ENCODE peak calls at places on chromosomes 2 and 18, in ten cellular contexts. N is esophagus squamous epithelium, Y is A172, J is RWPE1, S is omental fat pad, Z is iris pigment epithelial cell, K is GM12892, R is H4, U is lung, G is caudate nucleus. Q is an unnamed sample.

GRCh38 chr2:235713244-235713643 is 219.4 kb downstream of the AGAP1 start:
- DNase-seq in S (no peak), Y (no peak), N (no peak), R (no peak), G (no peak), U (no peak), J (no peak), Z (no peak), K (no peak), Q (no peak)

GRCh38 chr18:57813245-57813644 is 10.1 kb upstream of the ATP8B1 start:
- DNase-seq in U (no peak), R (no peak), G (no peak), Z (peak; percentile 98), Y (peak; percentile 92), J (peak; percentile 77), K (no peak), S (no peak), N (no peak), Q (no peak)

GRCh38 chr2:61771904-61772845 is 81.7 kb downstream of the FAM161A start:
- DNase-seq in Y (no peak), U (no peak), S (no peak), N (no peak), K (no peak), J (no peak), Z (no peak), G (no peak), R (no peak), Q (no peak)

GRCh38 chr2:130807659-130808385 is 28.9 kb upstream of the ARHGEF4 start:
- DNase-seq in S (no peak), K (no peak), G (peak; percentile 27), J (peak; percentile 66), Y (no peak), N (no peak), R (no peak), U (no peak), Z (no peak), Q (no peak)

GRCh38 chr2:43078781-43079755 is 147.3 kb downstream of the ZFP36L2 start:
- DNase-seq in Z (no peak), Y (no peak), U (no peak), N (no peak), G (no peak), K (no peak), S (no peak), J (no peak), R (no peak), Q (no peak)

GRCh38 chr18:75427603-75428002 is at the start of gene SMIM21:
- DNase-seq in R (no peak), Y (no peak), K (no peak), J (no peak), U (no peak), Z (no peak), N (no peak), S (no peak), G (no peak), Q (no peak)

GRCh38 chr2:35503311-35503710 is 852.3 kb upstream of the CRIM1 start:
- DNase-seq in S (no peak), Z (no peak), R (no peak), N (no peak), G (no peak), Y (peak; percentile 51), U (no peak), K (no peak), J (peak; percentile 13), Q (no peak)

GRCh38 chr2:105134076-105134475 is 96.2 kb downstream of the MRPS9 start:
- DNase-seq in G (no peak), K (no peak), S (no peak), R (no peak), Y (peak; percentile 6), J (no peak), Z (no peak), U (no peak), N (no peak), Q (no peak)

GRCh38 chr2:218262631-218263586 is 2.1 kb downstream of the GPBAR1 start:
- DNase-seq in J (no peak), Y (no peak), U (no peak), G (no peak), N (no peak), K (no peak), Z (no peak), R (no peak), S (no peak), Q (no peak)

GRCh38 chr18:9790261-9790660 is 82.2 kb downstream of the RAB31 start:
- DNase-seq in Y (no peak), J (no peak), R (no peak), U (no peak), N (no peak), K (no peak), S (no peak), Z (no peak), G (no peak), Q (no peak)

GRCh38 chr2:221385716-221386115 is 186.4 kb downstream of the EPHA4 start:
- DNase-seq in Y (no peak), Z (no peak), K (no peak), U (no peak), R (no peak), G (no peak), J (peak; percentile 15), N (no peak), S (no peak), Q (no peak)

GRCh38 chr2:98730851-98731708 is at the start of gene MGAT4A:
- DNase-seq in S (peak; percentile 32), Y (peak; percentile 22), U (peak; percentile 71), R (no peak), N (no peak), Z (peak; percentile 28), J (peak; percentile 59), K (peak; percentile 64), G (peak; percentile 62), Q (no peak)

GRCh38 chr2:229586746-229587705 is 127.3 kb downstream of the DNER start:
- DNase-seq in J (peak; percentile 87), G (peak; percentile 77), U (peak; percentile 78), Z (peak; percentile 80), R (peak; percentile 65), N (no peak), Y (peak; percentile 88), S (peak; percentile 63), K (peak; percentile 35), Q (peak; percentile 58)

GRCh38 chr2:16855183-16855582 is 189.5 kb upstream of the CYRIA start:
- DNase-seq in Y (no peak), G (no peak), Z (no peak), K (no peak), U (no peak), J (no peak), S (no peak), N (no peak), R (no peak), Q (no peak)

GRCh38 chr2:85861650-85862049 is 27.1 kb downstream of the ST3GAL5 start:
- DNase-seq in N (no peak), Z (no peak), U (no peak), J (no peak), K (no peak), G (no peak), R (no peak), S (no peak), Y (no peak), Q (no peak)

GRCh38 chr2:1010373-1011017 is 59.8 kb downstream of the SNTG2 start:
- DNase-seq in Z (no peak), U (no peak), G (no peak), R (no peak), K (no peak), Y (no peak), J (no peak), S (no peak), N (no peak), Q (peak; percentile 7)

GRCh38 chr2:63347361-63347760 is 240.9 kb downstream of the WDPCP start:
- DNase-seq in Z (no peak), U (no peak), K (no peak), N (no peak), S (no peak), Y (no peak), J (no peak), R (no peak), G (no peak), Q (no peak)

GRCh38 chr2:214126135-214126534 is 284.7 kb upstream of the VWC2L start:
- DNase-seq in Y (peak; percentile 60), Z (peak; percentile 22), R (peak; percentile 33), S (no peak), U (no peak), J (peak; percentile 24), G (no peak), K (no peak), N (no peak), Q (peak; percentile 3)

GRCh38 chr2:20678751-20679150 is 11.8 kb downstream of the GDF7 start:
- DNase-seq in Y (no peak), N (no peak), S (no peak), Z (no peak), J (no peak), R (no peak), K (no peak), U (no peak), G (no peak), Q (no peak)

GRCh38 chr2:222423632-222424280 is 587 bp upstream of the SGPP2 start:
- DNase-seq in R (no peak), U (peak; percentile 74), Z (no peak), G (no peak), K (no peak), J (no peak), Y (no peak), N (no peak), S (peak; percentile 39), Q (no peak)

GRCh38 chr18:49699303-49699702 is 114.0 kb downstream of the ACAA2 start:
- DNase-seq in J (no peak), G (no peak), R (no peak), N (no peak), Z (no peak), U (no peak), K (no peak), Y (no peak), S (no peak), Q (no peak)

GRCh38 chr2:72780483-72780882 is 45.4 kb downstream of the EXOC6B start:
- DNase-seq in K (no peak), N (no peak), R (peak; percentile 53), G (no peak), Z (peak; percentile 88), Y (no peak), S (no peak), J (no peak), U (no peak), Q (no peak)

GRCh38 chr2:172308253-172308935 is 119.0 kb upstream of the ITGA6 start:
- DNase-seq in Z (no peak), N (no peak), R (no peak), S (no peak), G (no peak), U (no peak), J (no peak), K (no peak), Y (no peak), Q (no peak)

GRCh38 chr2:223469270-223470057 is 132.7 kb downstream of the SCG2 start:
- DNase-seq in R (peak; percentile 92), J (no peak), U (no peak), G (no peak), N (no peak), Z (peak; percentile 94), S (no peak), K (no peak), Y (peak; percentile 85), Q (peak; percentile 95)

GRCh38 chr2:97931851-97932211 is 63.9 kb downstream of the TMEM131 start:
- DNase-seq in S (no peak), N (no peak), Y (no peak), J (no peak), R (no peak), G (no peak), K (no peak), U (no peak), Z (no peak), Q (no peak)

GRCh38 chr2:20671036-20671735 is 4.2 kb downstream of the GDF7 start:
- DNase-seq in R (no peak), G (no peak), Z (no peak), K (no peak), S (no peak), J (no peak), U (no peak), Y (no peak), N (no peak), Q (no peak)

GRCh38 chr2:121260370-121261154 is 24.4 kb downstream of the TFCP2L1 start:
- DNase-seq in J (no peak), R (no peak), K (no peak), S (no peak), Z (no peak), N (no peak), Y (no peak), G (no peak), U (no peak), Q (no peak)

GRCh38 chr18:67916142-67916541 is 399.6 kb upstream of the DSEL start:
- DNase-seq in N (no peak), U (no peak), K (no peak), S (no peak), Z (no peak), Y (no peak), G (no peak), R (peak; percentile 15), J (no peak), Q (no peak)